ENCODE peak calls at places on chromosomes 12 and 14, in eight cellular contexts. One of them, this sample, is unnamed.

GRCh38 chr14:103735022-103735421 is 19.4 kb downstream of the ZFYVE21 start:
- DNase-seq in GM20000: no peak
- DNase-seq in neural progenitor cell: no peak
- DNase-seq in left lung: peak
- DNase-seq in Daoy: no peak
- DNase-seq in IMR-90: no peak
- DNase-seq in H9: no peak
- DNase-seq in activated naive CD8-positive, alpha-beta T cell treated with anti-CD3 and anti-CD28 coated beads, Interleukin-2, amount 50 U/mL, for 24 hours: no peak
- DNase-seq in this sample: no peak

GRCh38 chr12:131948166-131948712 is 1.5 kb upstream of the EP400 start:
- DNase-seq in neural progenitor cell: no peak
- DNase-seq in IMR-90: no peak
- DNase-seq in activated naive CD8-positive, alpha-beta T cell treated with anti-CD3 and anti-CD28 coated beads, Interleukin-2, amount 50 U/mL, for 24 hours: no peak
- DNase-seq in H9: peak
- DNase-seq in GM20000: no peak
- DNase-seq in left lung: no peak
- DNase-seq in Daoy: no peak
- DNase-seq in this sample: no peak

GRCh38 chr12:54026640-54027441 is 1.4 kb upstream of the HOXC6 start:
- DNase-seq in GM20000: no peak
- DNase-seq in neural progenitor cell: no peak
- DNase-seq in IMR-90: no peak
- DNase-seq in H9: no peak
- DNase-seq in activated naive CD8-positive, alpha-beta T cell treated with anti-CD3 and anti-CD28 coated beads, Interleukin-2, amount 50 U/mL, for 24 hours: no peak
- DNase-seq in Daoy: no peak
- DNase-seq in left lung: no peak
- DNase-seq in this sample: no peak

GRCh38 chr14:62532186-62532585 is 513.1 kb downstream of the KCNH5 start:
- DNase-seq in IMR-90: peak
- DNase-seq in H9: no peak
- DNase-seq in GM20000: no peak
- DNase-seq in left lung: no peak
- DNase-seq in activated naive CD8-positive, alpha-beta T cell treated with anti-CD3 and anti-CD28 coated beads, Interleukin-2, amount 50 U/mL, for 24 hours: no peak
- DNase-seq in neural progenitor cell: no peak
- DNase-seq in Daoy: no peak
- DNase-seq in this sample: no peak

GRCh38 chr12:27009926-27010325 is 4.3 kb downstream of the TM7SF3 start:
- DNase-seq in left lung: no peak
- DNase-seq in IMR-90: no peak
- DNase-seq in H9: no peak
- DNase-seq in GM20000: peak
- DNase-seq in neural progenitor cell: no peak
- DNase-seq in activated naive CD8-positive, alpha-beta T cell treated with anti-CD3 and anti-CD28 coated beads, Interleukin-2, amount 50 U/mL, for 24 hours: no peak
- DNase-seq in Daoy: no peak
- DNase-seq in this sample: peak

GRCh38 chr14:55930016-55930784 is 188.0 kb upstream of the PELI2 start:
- DNase-seq in GM20000: no peak
- DNase-seq in left lung: no peak
- DNase-seq in H9: no peak
- DNase-seq in activated naive CD8-positive, alpha-beta T cell treated with anti-CD3 and anti-CD28 coated beads, Interleukin-2, amount 50 U/mL, for 24 hours: no peak
- DNase-seq in Daoy: no peak
- DNase-seq in neural progenitor cell: no peak
- DNase-seq in IMR-90: no peak
- DNase-seq in this sample: no peak

GRCh38 chr12:48894271-48894670 is 28.6 kb upstream of the RND1 start:
- DNase-seq in neural progenitor cell: no peak
- DNase-seq in GM20000: no peak
- DNase-seq in activated naive CD8-positive, alpha-beta T cell treated with anti-CD3 and anti-CD28 coated beads, Interleukin-2, amount 50 U/mL, for 24 hours: no peak
- DNase-seq in Daoy: no peak
- DNase-seq in IMR-90: no peak
- DNase-seq in H9: no peak
- DNase-seq in left lung: no peak
- DNase-seq in this sample: no peak

GRCh38 chr12:132600048-132601032 is 10.0 kb downstream of the LRCOL1 start:
- DNase-seq in activated naive CD8-positive, alpha-beta T cell treated with anti-CD3 and anti-CD28 coated beads, Interleukin-2, amount 50 U/mL, for 24 hours: peak
- DNase-seq in neural progenitor cell: peak
- DNase-seq in GM20000: peak
- DNase-seq in left lung: peak
- DNase-seq in IMR-90: peak
- DNase-seq in H9: peak
- DNase-seq in Daoy: peak
- DNase-seq in this sample: no peak

GRCh38 chr12:109600481-109600880 is 26.9 kb downstream of the MVK start:
- DNase-seq in IMR-90: no peak
- DNase-seq in neural progenitor cell: no peak
- DNase-seq in GM20000: no peak
- DNase-seq in left lung: no peak
- DNase-seq in activated naive CD8-positive, alpha-beta T cell treated with anti-CD3 and anti-CD28 coated beads, Interleukin-2, amount 50 U/mL, for 24 hours: no peak
- DNase-seq in H9: no peak
- DNase-seq in Daoy: no peak
- DNase-seq in this sample: no peak

GRCh38 chr14:97180304-97181200 is 383.4 kb downstream of the VRK1 start:
- DNase-seq in left lung: no peak
- DNase-seq in IMR-90: no peak
- DNase-seq in neural progenitor cell: no peak
- DNase-seq in activated naive CD8-positive, alpha-beta T cell treated with anti-CD3 and anti-CD28 coated beads, Interleukin-2, amount 50 U/mL, for 24 hours: peak
- DNase-seq in H9: no peak
- DNase-seq in GM20000: no peak
- DNase-seq in Daoy: peak
- DNase-seq in this sample: no peak

GRCh38 chr12:46944104-46944503 is 118.3 kb upstream of the SLC38A4 start:
- DNase-seq in H9: no peak
- DNase-seq in IMR-90: peak
- DNase-seq in neural progenitor cell: no peak
- DNase-seq in Daoy: peak
- DNase-seq in left lung: no peak
- DNase-seq in GM20000: no peak
- DNase-seq in activated naive CD8-positive, alpha-beta T cell treated with anti-CD3 and anti-CD28 coated beads, Interleukin-2, amount 50 U/mL, for 24 hours: no peak
- DNase-seq in this sample: peak